ENCODE peak calls at places on chromosomes 1 and 21, in ten cellular contexts. S is GOT3; J is islet precursor cell; G is AG20443; F is anterior cingulate cortex; E is fibroblast of the aortic adventitia; L is HFFc6; Q is activated B cell treated with CpG ODN at 0.5 μM for 24 hours; R is effector memory CD4-positive, alpha-beta T cell; B is naive thymus-derived CD8-positive, alpha-beta T cell. D is an unnamed sample.

GRCh38 chr1:196317535-196318522 is 290.4 kb downstream of the KCNT2 start:
- DNase-seq in G (peak), J (peak), L (peak), R (no peak), B (no peak), F (no peak), Q (no peak), E (peak), S (no peak), D (peak)

GRCh38 chr1:172394167-172394751 is 26.2 kb upstream of the C1orf105 start:
- DNase-seq in S (no peak), G (no peak), Q (peak), J (no peak), F (no peak), E (no peak), R (peak), B (no peak), L (no peak), D (no peak)

GRCh38 chr1:189152685-189153084 is 1325.0 kb downstream of the BRINP3 start:
- DNase-seq in Q (no peak), B (no peak), E (no peak), F (no peak), S (no peak), J (no peak), R (no peak), L (no peak), G (no peak), D (no peak)

GRCh38 chr1:171817511-171818265 is 23.6 kb upstream of the DNM3 start:
- DNase-seq in L (peak), B (no peak), F (no peak), G (peak), E (peak), R (no peak), J (peak), S (no peak), Q (no peak), D (peak)

GRCh38 chr1:203229471-203230178 is at the start of gene CHIT1:
- DNase-seq in F (no peak), E (peak), S (no peak), Q (no peak), J (no peak), B (no peak), L (no peak), R (no peak), G (peak), D (no peak)

GRCh38 chr1:187001198-187001904 is 172.6 kb downstream of the PLA2G4A start:
- DNase-seq in R (no peak), B (no peak), L (peak), S (peak), J (no peak), F (no peak), Q (no peak), G (peak), E (peak), D (peak)

GRCh38 chr1:230163205-230163604 is 96.2 kb downstream of the GALNT2 start:
- DNase-seq in E (peak), B (no peak), S (no peak), J (peak), R (no peak), Q (no peak), L (peak), F (no peak), G (peak), D (no peak)

GRCh38 chr1:62209931-62210595 is 15.4 kb downstream of the L1TD1 start:
- DNase-seq in J (no peak), S (no peak), G (no peak), R (no peak), E (no peak), L (no peak), B (no peak), F (no peak), Q (no peak), D (peak)

GRCh38 chr1:55214903-55215193 is 316 bp downstream of the USP24 start:
- DNase-seq in J (peak), Q (no peak), S (no peak), G (peak), F (peak), R (no peak), E (no peak), L (no peak), B (peak), D (no peak)

GRCh38 chr1:61079898-61080336 is 2.4 kb upstream of the NFIA start:
- DNase-seq in B (no peak), Q (no peak), R (no peak), J (peak), F (no peak), L (peak), E (peak), G (peak), S (no peak), D (peak)

GRCh38 chr1:11680270-11681070 is 478 bp downstream of the MAD2L2 start:
- DNase-seq in Q (no peak), R (no peak), E (peak), B (no peak), J (no peak), S (no peak), G (no peak), F (no peak), L (peak), D (no peak)

GRCh38 chr1:48744032-48744431 is 32.7 kb downstream of the BEND5 start:
- DNase-seq in B (no peak), G (no peak), L (no peak), S (no peak), J (no peak), R (no peak), E (no peak), Q (no peak), F (no peak), D (no peak)

GRCh38 chr1:37055631-37056030 is 21.3 kb upstream of the GRIK3 start:
- DNase-seq in L (no peak), F (no peak), G (no peak), Q (no peak), S (no peak), R (no peak), B (no peak), E (no peak), J (no peak), D (no peak)

GRCh38 chr1:112359961-112360767 is 35.9 kb upstream of the CTTNBP2NL start:
- DNase-seq in F (no peak), J (peak), S (no peak), Q (no peak), E (peak), L (peak), B (no peak), G (peak), R (no peak), D (no peak)

GRCh38 chr1:86753700-86754099 is 49.3 kb downstream of the SH3GLB1 start:
- DNase-seq in G (no peak), F (no peak), B (no peak), R (no peak), E (no peak), Q (no peak), S (no peak), L (no peak), J (no peak), D (no peak)

GRCh38 chr1:37621326-37621870 is 13.3 kb downstream of the RSPO1 start:
- DNase-seq in J (no peak), L (no peak), G (peak), R (no peak), E (no peak), S (no peak), Q (no peak), F (no peak), B (no peak), D (no peak)

GRCh38 chr1:27789511-27790154 is 16.6 kb downstream of the STX12 start:
- DNase-seq in S (no peak), L (peak), R (no peak), B (no peak), J (no peak), Q (no peak), E (peak), F (no peak), G (no peak), D (peak)

GRCh38 chr1:150066838-150067183 is 765 bp upstream of the VPS45 start:
- DNase-seq in R (no peak), E (no peak), B (peak), L (no peak), Q (peak), J (peak), G (no peak), F (peak), S (no peak), D (no peak)

GRCh38 chr1:19483691-19484090 is 1.6 kb downstream of the CAPZB start:
- DNase-seq in Q (no peak), S (no peak), B (no peak), L (no peak), F (no peak), G (no peak), E (no peak), R (no peak), J (no peak), D (no peak)

GRCh38 chr1:182170941-182171461 is 109.5 kb upstream of the ZNF648 start:
- DNase-seq in J (no peak), E (no peak), B (no peak), G (no peak), L (no peak), Q (no peak), F (no peak), R (no peak), S (no peak), D (no peak)

GRCh38 chr1:215056584-215056983 is 26.0 kb upstream of the KCNK2 start:
- DNase-seq in L (peak), S (no peak), G (no peak), F (no peak), E (peak), R (no peak), B (no peak), J (no peak), Q (no peak), D (peak)

GRCh38 chr1:78619803-78620579 is at the start of gene IFI44L:
- DNase-seq in B (peak), S (no peak), R (peak), F (no peak), E (peak), J (no peak), Q (no peak), L (peak), G (peak), D (peak)

GRCh38 chr21:34698270-34699015 is 29.6 kb downstream of the CLIC6 start:
- DNase-seq in B (no peak), R (no peak), F (no peak), G (no peak), E (no peak), S (no peak), Q (no peak), L (no peak), J (peak), D (peak)

GRCh38 chr1:229986737-229987364 is 80.2 kb upstream of the GALNT2 start:
- DNase-seq in J (no peak), R (no peak), S (no peak), G (no peak), F (no peak), E (no peak), B (no peak), L (no peak), Q (no peak), D (no peak)

GRCh38 chr21:45386728-45387371 is 18.1 kb upstream of the COL18A1 start:
- DNase-seq in F (no peak), E (peak), B (no peak), L (peak), Q (no peak), G (peak), J (peak), S (peak), R (no peak), D (peak)